ENCODE peak calls at places on chromosomes 11 and 22, in nine cellular contexts. A, R, C, Q, S, H, X, L and M are unnamed samples.

GRCh38 chr11:102986815-102987214 is 31.3 kb upstream of the MMP13 start:
- DNase-seq in C (no peak), Q (no peak), H (peak; percentile 35), A (no peak), L (no peak), S (no peak), X (no peak), R (no peak), M (no peak)

GRCh38 chr22:19483481-19484244 is 3.9 kb downstream of the CDC45 start:
- DNase-seq in X (no peak), Q (no peak), L (no peak), A (no peak), R (no peak), C (no peak), S (no peak), H (peak; percentile 96), M (no peak)

GRCh38 chr11:46305295-46305694 is 27.8 kb downstream of the CREB3L1 start:
- DNase-seq in X (no peak), R (no peak), Q (no peak), H (no peak), L (peak; percentile 30), C (no peak), S (no peak), A (no peak), M (no peak)

GRCh38 chr11:110529043-110529442 is 99.3 kb downstream of the FDX1 start:
- DNase-seq in X (no peak), H (no peak), A (no peak), C (no peak), S (peak; percentile 27), Q (no peak), R (no peak), L (peak; percentile 5), M (no peak)

GRCh38 chr11:27401760-27402316 is 38.8 kb upstream of the CCDC34 start:
- DNase-seq in X (no peak), A (no peak), Q (no peak), R (no peak), L (peak; percentile 85), C (no peak), S (no peak), H (no peak), M (no peak)

GRCh38 chr11:74679513-74679865 is 51.7 kb downstream of the CHRDL2 start:
- DNase-seq in H (no peak), C (no peak), A (peak; percentile 57), Q (no peak), L (no peak), R (no peak), S (no peak), X (no peak), M (no peak)

GRCh38 chr11:126393143-126393542 is 37.7 kb downstream of the ST3GAL4 start:
- DNase-seq in C (no peak), L (no peak), H (no peak), R (no peak), Q (no peak), A (peak; percentile 61), S (no peak), X (peak; percentile 41), M (no peak)

GRCh38 chr11:130551388-130551787 is 102.9 kb downstream of the ADAMTS15 start:
- DNase-seq in H (no peak), C (no peak), Q (no peak), L (no peak), A (no peak), X (no peak), R (no peak), S (no peak), M (no peak)

GRCh38 chr22:31228425-31228824 is 16.3 kb downstream of the LIMK2 start:
- DNase-seq in C (no peak), R (no peak), L (no peak), X (no peak), Q (no peak), S (no peak), H (no peak), A (no peak), M (no peak)

GRCh38 chr22:31233001-31233400 is 20.9 kb downstream of the LIMK2 start:
- DNase-seq in S (no peak), X (no peak), R (no peak), C (peak; percentile 75), A (no peak), Q (no peak), H (peak; percentile 62), L (no peak), M (no peak)

GRCh38 chr22:31230871-31231621 is 18.9 kb downstream of the LIMK2 start:
- DNase-seq in S (no peak), Q (no peak), A (no peak), X (no peak), R (no peak), H (peak; percentile 92), L (peak; percentile 83), C (peak; percentile 76), M (peak; percentile 74)

GRCh38 chr22:31229402-31230140 is 17.5 kb downstream of the LIMK2 start:
- DNase-seq in L (no peak), Q (peak; percentile 84), X (no peak), C (peak; percentile 70), A (no peak), S (no peak), H (peak; percentile 82), R (no peak), M (peak; percentile 72)

DNA sequence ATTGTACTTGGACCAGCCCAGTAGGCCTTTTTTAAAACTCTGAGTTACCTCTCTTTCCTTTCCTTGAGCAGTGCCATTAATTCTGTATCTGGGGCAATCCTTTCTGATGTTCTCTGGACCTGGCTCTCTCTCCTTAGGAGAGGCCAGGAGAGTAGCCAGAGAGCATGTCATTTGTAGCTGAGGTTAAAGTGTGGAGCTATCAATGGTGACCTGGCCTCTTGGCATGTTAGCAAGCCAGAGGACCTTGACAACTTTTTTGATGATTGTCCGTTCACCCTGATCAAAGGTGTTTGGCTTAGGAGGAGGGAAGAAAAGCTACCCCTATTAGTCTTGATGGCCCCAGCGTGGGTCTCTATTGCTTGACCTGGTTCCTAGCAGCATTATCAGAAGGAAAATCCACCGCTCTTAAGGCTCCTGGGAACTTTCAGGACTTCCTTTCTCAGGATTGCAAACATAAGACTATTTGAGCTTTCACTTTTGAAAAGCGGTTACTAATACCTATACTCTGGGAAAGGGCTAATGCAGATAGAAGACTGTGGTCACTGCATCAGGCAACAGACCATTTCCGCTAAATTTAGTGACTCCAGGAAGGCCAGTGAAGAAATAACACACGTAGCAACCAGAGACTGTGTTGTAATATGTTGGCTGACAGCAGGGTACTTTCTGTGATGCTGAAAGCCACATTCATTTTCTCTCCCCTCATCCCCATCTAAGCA is 18.2 kb downstream of the LIMK2 start:
- DNase-seq in R (no peak), A (no peak), C (peak; percentile 61), S (no peak), Q (no peak), X (no peak), H (peak; percentile 53), L (no peak), M (no peak)
- TF ChIP-seq POLR2A in R (no peak), A (no peak), C (no peak), S (no peak), Q (no peak), X (no peak), H (no peak), L (no peak), M (no peak)

GRCh38 chr11:60989108-60989650 is 17.7 kb downstream of the CD6 start:
- DNase-seq in C (no peak), R (no peak), H (no peak), Q (no peak), S (no peak), L (no peak), X (peak; percentile 30), A (no peak), M (no peak)

GRCh38 chr11:60992842-60993409 is 21.4 kb downstream of the CD6 start:
- DNase-seq in C (no peak), Q (no peak), H (no peak), S (no peak), X (peak; percentile 19), A (no peak), L (no peak), R (no peak), M (no peak)

GRCh38 chr11:60988658-60989057 is 17.2 kb downstream of the CD6 start:
- DNase-seq in H (no peak), Q (no peak), L (no peak), C (no peak), S (no peak), X (peak; percentile 30), A (no peak), R (no peak), M (no peak)

GRCh38 chr11:60993611-60994010 is 22.1 kb downstream of the CD6 start:
- DNase-seq in L (no peak), X (peak; percentile 24), Q (no peak), H (no peak), A (no peak), R (no peak), S (no peak), C (no peak), M (no peak)

DNA sequence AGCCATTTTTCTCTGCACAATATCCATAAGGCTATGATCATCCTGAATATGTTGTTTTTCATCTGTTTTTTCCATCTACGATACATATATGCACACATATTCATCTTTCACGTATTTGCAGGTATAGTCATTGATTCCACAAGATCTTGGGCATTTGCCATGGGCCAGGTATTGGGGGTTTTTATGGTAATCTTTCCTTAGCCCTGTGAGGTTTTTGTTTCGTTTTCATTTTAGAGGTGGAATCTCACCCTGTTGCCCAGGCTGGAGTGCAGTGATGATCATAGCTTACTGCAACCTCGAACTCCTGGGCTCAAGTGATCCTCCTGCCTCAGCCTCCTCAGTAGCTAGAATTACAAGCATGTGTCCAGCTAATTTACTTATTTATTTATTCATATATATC is 20.0 kb downstream of the CD6 start:
- DNase-seq in S (no peak), A (no peak), C (no peak), H (no peak), L (no peak), Q (no peak), X (no peak), R (no peak), M (no peak)
- H3K4me1 ChIP-seq in S (no peaks in the 10 kb centered on the region), A (peaks cover 14% of the 10 kb centered on the region), C (peaks cover 5% of the 10 kb centered on the region), H (no peaks in the 10 kb centered on the region), L (peaks cover 6% of the 10 kb centered on the region), Q (no peaks in the 10 kb centered on the region), X (peaks cover 12% of the 10 kb centered on the region), R (no peaks in the 10 kb centered on the region), M (no peaks in the 10 kb centered on the region)

GRCh38 chr11:65111159-65111536 is 524 bp upstream of the TM7SF2 start:
- DNase-seq in R (no peak), S (no peak), H (no peak), C (no peak), Q (no peak), X (no peak), A (no peak), L (no peak), M (no peak)
- TF ChIP-seq POLR2AphosphoS5 in R (no peak), S (no peak), H (no peak), C (no peak), Q (no peak), X (no peak), A (no peak), L (no peak), M (no peak)

GRCh38 chr11:17387280-17387679 is 1.2 kb downstream of the KCNJ11 start:
- DNase-seq in C (no peak), L (no peak), A (peak; percentile 78), S (no peak), H (no peak), R (no peak), Q (no peak), X (no peak), M (no peak)

GRCh38 chr11:17387811-17388210 is 648 bp downstream of the KCNJ11 start:
- DNase-seq in C (no peak), L (no peak), R (no peak), H (no peak), X (no peak), A (peak; percentile 82), Q (no peak), S (no peak), M (no peak)

GRCh38 chr11:17389957-17390649 is 1.6 kb upstream of the KCNJ11 start:
- DNase-seq in S (no peak), H (no peak), L (no peak), R (no peak), X (no peak), C (no peak), A (peak; percentile 77), Q (no peak), M (no peak)

GRCh38 chr11:17389205-17389956 is 922 bp upstream of the KCNJ11 start:
- DNase-seq in C (peak; percentile 80), R (no peak), H (peak; percentile 43), A (peak; percentile 94), S (peak; percentile 69), L (peak; percentile 66), Q (peak; percentile 80), X (peak; percentile 85), M (peak; percentile 71)

GRCh38 chr11:17388609-17389204 is at the start of gene KCNJ11:
- DNase-seq in L (no peak), H (no peak), A (no peak), X (no peak), C (no peak), S (no peak), R (no peak), Q (no peak), M (no peak)
- TF ChIP-seq POLR2A in L (no peak), H (no peak), A (no peak), X (no peak), C (no peak), S (no peak), R (no peak), Q (no peak), M (no peak)